ENCODE peak calls at places on chromosome 2, in four cellular contexts. One of them, this sample, is unnamed.

GRCh38 chr2:177872286-177872685 is 200.3 kb downstream of the PDE11A start:
- DNase-seq in HL-60: no peak
- DNase-seq in GM12891: no peak
- DNase-seq in GM12878: no peak
- DNase-seq in this sample: no peak

GRCh38 chr2:217993055-217993645 is 9.6 kb downstream of the TNS1 start:
- DNase-seq in GM12891: no peak
- DNase-seq in HL-60: peak
- DNase-seq in GM12878: no peak
- DNase-seq in this sample: no peak

GRCh38 chr2:213188971-213189899 is 37.8 kb upstream of the IKZF2 start:
- DNase-seq in GM12891: no peak
- DNase-seq in HL-60: no peak
- DNase-seq in GM12878: no peak
- DNase-seq in this sample: no peak

GRCh38 chr2:177535968-177536514 is 143.5 kb downstream of the AGPS start:
- DNase-seq in GM12891: no peak
- DNase-seq in HL-60: no peak
- DNase-seq in GM12878: no peak
- DNase-seq in this sample: no peak

GRCh38 chr2:153939124-153939796 is 67.5 kb downstream of the GALNT13 start:
- DNase-seq in GM12878: no peak
- DNase-seq in HL-60: no peak
- DNase-seq in GM12891: no peak
- DNase-seq in this sample: no peak

GRCh38 chr2:85400951-85401805 is 9.0 kb downstream of the CAPG start:
- DNase-seq in GM12891: no peak
- DNase-seq in GM12878: no peak
- DNase-seq in HL-60: no peak
- DNase-seq in this sample: no peak

GRCh38 chr2:79960726-79961049 is 343.9 kb downstream of the LRRTM1 start:
- DNase-seq in HL-60: no peak
- DNase-seq in GM12891: no peak
- DNase-seq in GM12878: no peak
- DNase-seq in this sample: no peak

GRCh38 chr2:233952335-233952734 is 35.2 kb downstream of the TRPM8 start:
- DNase-seq in GM12891: no peak
- DNase-seq in HL-60: no peak
- DNase-seq in GM12878: no peak
- DNase-seq in this sample: no peak

GRCh38 chr2:203631068-203631757 is 75.2 kb upstream of the CD28 start:
- DNase-seq in GM12891: no peak
- DNase-seq in HL-60: no peak
- DNase-seq in GM12878: no peak
- DNase-seq in this sample: no peak

DNA sequence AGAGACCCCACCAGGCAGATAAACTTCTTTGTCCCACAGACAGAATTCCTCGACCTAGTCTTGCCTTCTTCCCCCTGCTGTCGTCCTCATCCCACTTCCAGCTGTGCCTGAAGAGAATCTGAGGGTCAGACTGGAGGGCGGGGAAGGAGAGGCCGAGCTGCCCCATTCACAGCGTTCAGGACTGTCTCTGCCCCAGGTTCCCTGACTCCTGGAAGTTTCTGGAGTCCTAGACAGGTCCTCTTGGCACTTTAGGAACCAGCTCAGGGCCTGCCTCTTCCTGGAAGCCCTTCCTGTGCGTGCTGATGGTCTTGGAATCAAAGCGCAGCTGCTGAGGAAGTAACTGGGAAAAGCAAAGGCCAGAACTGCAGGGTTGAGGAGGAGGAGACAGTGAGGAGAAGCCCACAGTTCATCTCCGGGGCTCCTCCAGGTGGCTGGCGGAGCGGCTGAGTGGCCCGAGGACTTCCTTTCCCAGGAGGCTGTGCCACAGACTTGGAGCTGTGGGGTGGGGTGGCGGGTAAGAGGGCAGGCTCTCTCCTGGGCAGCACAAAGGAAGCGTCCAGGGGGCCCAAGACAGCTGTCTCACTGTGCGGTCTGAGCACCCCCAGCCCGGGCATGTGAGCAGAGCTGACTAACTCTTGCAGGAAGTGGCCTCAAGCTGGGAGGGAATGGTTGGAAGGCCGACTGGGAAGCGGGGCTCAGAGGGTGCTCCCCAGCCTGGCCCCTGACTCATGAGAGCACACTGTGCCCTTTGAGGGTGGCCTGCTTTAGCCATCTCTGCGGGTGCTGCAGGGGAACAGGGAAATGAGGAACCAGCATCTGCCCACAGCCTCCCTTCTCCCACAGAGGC is 39.5 kb downstream of the SDC1 start:
- DNase-seq in GM12891: no peak
- DNase-seq in GM12878: no peak
- DNase-seq in HL-60: peak
- DNase-seq in this sample: no peak
- TF ChIP-seq SPI1 in GM12891: no peak
- TF ChIP-seq SPI1 in GM12878: no peak
- TF ChIP-seq SPI1 in HL-60: peak
- TF ChIP-seq SPI1 in this sample: no peak

DNA sequence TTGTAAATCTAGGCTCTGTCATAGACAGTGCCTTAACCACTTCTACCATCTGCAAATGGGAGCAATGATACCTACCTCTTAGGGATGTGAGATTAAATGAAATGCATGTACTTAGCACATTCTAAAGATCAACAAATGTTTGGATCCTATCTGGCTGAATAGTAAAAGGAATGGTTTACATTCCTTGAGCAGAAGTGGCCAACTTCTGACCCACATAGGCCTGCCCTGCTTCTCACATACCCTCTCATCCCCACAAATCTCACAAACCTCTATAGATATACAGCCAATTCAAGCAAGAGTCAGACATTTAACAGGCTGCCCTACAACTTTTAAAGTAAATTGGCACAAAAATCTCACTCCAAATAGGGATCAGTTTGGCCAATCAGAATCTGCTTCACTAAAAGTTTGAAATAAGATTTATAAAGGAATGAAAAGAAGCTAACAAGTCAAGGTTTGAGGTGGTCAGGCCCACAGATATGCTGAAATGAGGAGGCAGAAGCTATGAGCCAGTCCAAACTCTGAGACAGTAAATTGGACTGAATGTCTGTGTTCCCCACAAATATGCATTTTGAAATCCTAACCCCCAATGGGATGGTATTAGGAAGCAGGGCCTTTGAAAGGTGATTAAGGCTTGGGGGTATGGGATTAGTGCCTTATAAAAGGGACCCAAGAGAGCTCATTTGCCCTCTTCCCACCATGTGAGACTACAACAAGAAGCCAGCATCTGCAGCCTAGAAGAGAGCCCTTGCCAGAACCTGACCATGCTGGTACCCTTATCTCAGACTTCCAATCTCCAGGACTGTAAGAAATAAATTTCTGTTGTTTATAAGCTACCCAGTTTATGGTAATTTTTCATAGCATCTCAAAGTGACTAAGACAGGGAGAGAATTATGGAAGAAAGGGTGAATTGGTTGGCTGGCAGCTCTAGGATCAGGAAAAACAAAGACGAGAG is 227.8 kb upstream of the RBMS1 start:
- DNase-seq in HL-60: no peak
- DNase-seq in GM12891: no peak
- DNase-seq in GM12878: no peak
- DNase-seq in this sample: no peak
- TF ChIP-seq SPI1 in HL-60: no peak
- TF ChIP-seq SPI1 in GM12891: no peak
- TF ChIP-seq SPI1 in GM12878: no peak
- TF ChIP-seq SPI1 in this sample: no peak

GRCh38 chr2:199907008-199907714 is 3.9 kb upstream of the C2orf69 start:
- DNase-seq in GM12878: no peak
- DNase-seq in HL-60: no peak
- DNase-seq in GM12891: no peak
- DNase-seq in this sample: no peak
- TF ChIP-seq SPI1 in GM12878: no peak
- TF ChIP-seq SPI1 in HL-60: no peak
- TF ChIP-seq SPI1 in GM12891: peak
- TF ChIP-seq SPI1 in this sample: no peak

DNA sequence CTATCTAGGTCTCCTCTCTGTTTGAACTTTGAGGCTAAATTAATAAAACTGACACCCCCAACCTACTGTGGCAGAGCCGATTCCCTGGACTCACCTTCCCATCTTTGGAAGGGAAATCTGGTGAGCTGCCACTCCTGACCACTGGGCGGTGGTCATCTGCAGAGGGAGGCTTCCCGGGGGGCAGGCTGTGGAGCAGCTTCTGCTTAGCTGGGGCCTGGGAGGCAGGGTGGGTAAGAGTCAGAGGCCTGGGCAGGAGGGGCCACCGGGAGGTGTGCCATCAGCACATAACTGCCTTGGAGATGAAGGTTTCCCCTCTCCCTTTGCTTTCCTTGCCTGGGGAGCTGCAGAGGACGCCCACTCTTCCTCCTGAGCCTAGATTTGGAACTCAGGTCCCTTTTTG is 2.3 kb upstream of the NPPC start:
- DNase-seq in GM12878: no peak
- DNase-seq in GM12891: no peak
- DNase-seq in HL-60: no peak
- DNase-seq in this sample: no peak
- TF ChIP-seq SPI1 in GM12878: no peak
- TF ChIP-seq SPI1 in GM12891: no peak
- TF ChIP-seq SPI1 in HL-60: no peak
- TF ChIP-seq SPI1 in this sample: no peak

GRCh38 chr2:134283701-134284100 is 29.8 kb downstream of the MGAT5 start:
- DNase-seq in GM12891: no peak
- DNase-seq in GM12878: no peak
- DNase-seq in HL-60: no peak
- DNase-seq in this sample: no peak
- TF ChIP-seq SPI1 in GM12891: no peak
- TF ChIP-seq SPI1 in GM12878: no peak
- TF ChIP-seq SPI1 in HL-60: no peak
- TF ChIP-seq SPI1 in this sample: no peak

GRCh38 chr2:236712961-236713673 is 143.5 kb downstream of the ACKR3 start:
- DNase-seq in HL-60: no peak
- DNase-seq in GM12891: no peak
- DNase-seq in GM12878: no peak
- DNase-seq in this sample: no peak
- TF ChIP-seq SPI1 in HL-60: no peak
- TF ChIP-seq SPI1 in GM12891: no peak
- TF ChIP-seq SPI1 in GM12878: no peak
- TF ChIP-seq SPI1 in this sample: no peak

GRCh38 chr2:67471681-67472080 is 74.5 kb downstream of the ETAA1 start:
- DNase-seq in HL-60: no peak
- DNase-seq in GM12878: no peak
- DNase-seq in GM12891: no peak
- DNase-seq in this sample: no peak

GRCh38 chr2:67479256-67479655 is 82.1 kb downstream of the ETAA1 start:
- DNase-seq in HL-60: no peak
- DNase-seq in GM12878: no peak
- DNase-seq in GM12891: no peak
- DNase-seq in this sample: no peak

DNA sequence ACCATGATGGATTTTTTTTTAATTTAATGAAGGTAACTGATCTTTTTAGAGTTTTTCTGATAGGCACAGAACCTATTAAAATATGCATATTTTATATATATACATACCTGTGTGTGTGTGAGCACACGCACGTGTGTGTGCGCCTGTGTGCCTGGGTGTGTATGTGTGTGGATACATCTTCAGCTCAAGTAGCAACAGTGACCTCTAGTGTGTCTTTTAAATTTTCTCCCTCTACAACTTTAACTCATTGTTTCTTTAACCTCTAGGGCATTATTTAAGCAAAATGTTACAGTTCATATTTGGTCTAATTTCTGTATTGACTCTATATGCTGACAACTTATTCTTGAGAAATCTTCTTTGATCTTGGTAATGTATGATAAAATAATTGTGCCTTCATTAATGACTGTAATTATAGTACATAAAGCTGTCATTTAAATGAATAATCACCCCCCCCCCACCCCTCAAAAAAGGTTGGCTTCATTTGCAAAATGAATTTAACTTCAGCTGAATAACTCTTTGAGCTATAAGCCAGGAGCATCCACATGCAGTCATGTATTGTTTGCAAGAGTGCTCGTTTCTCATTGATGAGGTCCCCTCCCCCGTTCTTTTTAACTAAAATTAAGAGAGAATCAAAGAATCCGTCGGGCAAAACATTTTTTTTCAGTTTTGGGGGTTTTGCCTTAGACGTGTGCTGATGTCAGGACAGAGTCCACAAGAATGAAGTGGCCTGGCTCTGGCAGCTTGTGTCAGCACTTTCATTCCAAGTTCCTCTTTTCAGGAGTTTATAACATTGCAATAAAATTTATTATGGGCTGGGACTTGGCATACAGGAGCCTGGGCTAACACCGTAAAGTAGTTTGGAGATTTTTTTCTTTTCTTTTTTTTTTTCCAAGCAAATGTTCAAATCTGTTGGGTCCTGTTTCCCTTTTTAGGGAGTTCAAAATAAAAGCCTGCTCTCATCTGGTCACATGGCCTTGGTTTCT is 80.0 kb downstream of the ETAA1 start:
- DNase-seq in GM12878: no peak
- DNase-seq in HL-60: no peak
- DNase-seq in GM12891: no peak
- DNase-seq in this sample: peak
- TF ChIP-seq SPI1 in GM12878: peak
- TF ChIP-seq SPI1 in HL-60: peak
- TF ChIP-seq SPI1 in GM12891: peak
- TF ChIP-seq SPI1 in this sample: no peak

GRCh38 chr2:160406591-160407392 is 86.8 kb downstream of the RBMS1 start:
- DNase-seq in HL-60: peak
- DNase-seq in GM12891: peak
- DNase-seq in GM12878: no peak
- DNase-seq in this sample: no peak
- TF ChIP-seq SPI1 in HL-60: peak
- TF ChIP-seq SPI1 in GM12891: no peak
- TF ChIP-seq SPI1 in GM12878: no peak
- TF ChIP-seq SPI1 in this sample: no peak